ENCODE peak calls at places on chromosomes 5 and 9, in five cellular contexts. D, U, Z, V and R are unnamed samples.
A peak's percentile ranks its signal among the peaks of the same experiment; 100 is the strongest.

GRCh38 chr5:116063950-116064349 is 20.9 kb upstream of the COMMD10 start:
- DNase-seq in D (no peak), U (no peak), Z (peak; percentile 22), V (no peak), R (no peak)

GRCh38 chr9:123338710-123339665 is 17.0 kb upstream of the CRB2 start:
- DNase-seq in D (no peak), U (peak; percentile 29), Z (no peak), V (peak; percentile 28), R (no peak)

GRCh38 chr9:134766587-134766986 is 114.0 kb upstream of the FCN2 start:
- DNase-seq in D (no peak), U (no peak), Z (no peak), V (no peak), R (no peak)

GRCh38 chr9:37976714-37977477 is 73.0 kb upstream of the SLC25A51 start:
- DNase-seq in D (peak; percentile 84), U (no peak), Z (no peak), V (no peak), R (no peak)

GRCh38 chr9:109894921-109895758 is 115.1 kb downstream of the PALM2AKAP2 start:
- DNase-seq in D (no peak), U (no peak), Z (no peak), V (no peak), R (no peak)

GRCh38 chr9:87546704-87547103 is 49.0 kb downstream of the DAPK1 start:
- DNase-seq in D (no peak), U (no peak), Z (no peak), V (no peak), R (no peak)

GRCh38 chr5:181189363-181189961 is 15.5 kb downstream of the TRIM7 start:
- DNase-seq in D (no peak), U (peak; percentile 82), Z (no peak), V (peak; percentile 64), R (no peak)

GRCh38 chr9:107336718-107337360 is 53.8 kb downstream of the RAD23B start:
- DNase-seq in D (peak; percentile 55), U (no peak), Z (no peak), V (no peak), R (no peak)

GRCh38 chr5:98519530-98519929 is 253.9 kb upstream of the RGMB start:
- DNase-seq in D (no peak), U (no peak), Z (peak; percentile 22), V (no peak), R (no peak)

GRCh38 chr5:110884005-110884404 is 145.2 kb downstream of the SLC25A46 start:
- DNase-seq in D (no peak), U (no peak), Z (no peak), V (no peak), R (no peak)

GRCh38 chr9:131237931-131238401 is 38.3 kb downstream of the FAM78A start:
- DNase-seq in D (peak; percentile 86), U (peak; percentile 87), Z (peak; percentile 61), V (peak; percentile 85), R (no peak)

GRCh38 chr9:22208846-22209585 is 199.9 kb upstream of the CDKN2B start:
- DNase-seq in D (no peak), U (peak; percentile 6), Z (peak; percentile 63), V (no peak), R (no peak)

GRCh38 chr9:107274953-107275422 is 8.1 kb upstream of the RAD23B start:
- DNase-seq in D (peak; percentile 72), U (no peak), Z (peak; percentile 32), V (no peak), R (no peak)

GRCh38 chr9:89678394-89679005 is 73.7 kb downstream of the GADD45G start:
- DNase-seq in D (no peak), U (no peak), Z (peak; percentile 99), V (no peak), R (peak; percentile 89)

GRCh38 chr5:141783599-141784296 is 94.5 kb downstream of the PCDH1 start:
- DNase-seq in D (no peak), U (no peak), Z (peak; percentile 59), V (no peak), R (peak; percentile 49)

GRCh38 chr5:446864-447263 is 3.9 kb downstream of the EXOC3 start:
- DNase-seq in D (peak; percentile 56), U (peak; percentile 47), Z (peak; percentile 57), V (no peak), R (peak; percentile 38)

GRCh38 chr9:13588151-13589043 is 308.9 kb upstream of the MPDZ start:
- DNase-seq in D (no peak), U (no peak), Z (no peak), V (no peak), R (peak; percentile 5)

GRCh38 chr5:91477408-91477807 is 94.3 kb upstream of the ARRDC3 start:
- DNase-seq in D (no peak), U (no peak), Z (no peak), V (no peak), R (no peak)

GRCh38 chr5:21613971-21614488 is 1239.1 kb downstream of the CDH12 start:
- DNase-seq in D (no peak), U (no peak), Z (no peak), V (no peak), R (no peak)

GRCh38 chr5:135203593-135204036 is 169.6 kb upstream of the PITX1 start:
- DNase-seq in D (no peak), U (no peak), Z (peak; percentile 61), V (no peak), R (peak; percentile 12)

GRCh38 chr9:133873006-133873780 is 118.9 kb downstream of the VAV2 start:
- DNase-seq in D (no peak), U (no peak), Z (peak; percentile 80), V (no peak), R (peak; percentile 61)

GRCh38 chr9:79581794-79582193 is 10.0 kb downstream of the TLE4 start:
- DNase-seq in D (peak; percentile 65), U (peak; percentile 46), Z (no peak), V (peak; percentile 49), R (no peak)

GRCh38 chr9:116310212-116310611 is 156.6 kb downstream of the PAPPA start:
- DNase-seq in D (no peak), U (no peak), Z (no peak), V (no peak), R (no peak)

GRCh38 chr5:66358741-66359140 is 214.6 kb downstream of the SREK1 start:
- DNase-seq in D (no peak), U (no peak), Z (peak; percentile 67), V (no peak), R (no peak)

GRCh38 chr5:141919218-141920129 is 4.2 kb upstream of the DELE1 start:
- DNase-seq in D (no peak), U (no peak), Z (no peak), V (no peak), R (no peak)

GRCh38 chr9:94772654-94773303 is 46.3 kb downstream of the AOPEP start:
- DNase-seq in D (peak; percentile 60), U (no peak), Z (peak; percentile 93), V (no peak), R (peak; percentile 90)

GRCh38 chr5:2660305-2660704 is 91.2 kb downstream of the IRX2 start:
- DNase-seq in D (no peak), U (no peak), Z (no peak), V (no peak), R (no peak)

GRCh38 chr9:105539452-105539851 is 18.5 kb upstream of the FKTN start:
- DNase-seq in D (no peak), U (no peak), Z (no peak), V (no peak), R (no peak)

GRCh38 chr9:112554516-112554915 is 67.9 kb downstream of the KIAA1958 start:
- DNase-seq in D (peak; percentile 8), U (no peak), Z (no peak), V (no peak), R (no peak)

GRCh38 chr5:172731286-172732073 is 39.5 kb downstream of the DUSP1 start:
- DNase-seq in D (no peak), U (no peak), Z (peak; percentile 34), V (no peak), R (no peak)

GRCh38 chr5:132500931-132501628 is 10.5 kb upstream of the IRF1 start:
- DNase-seq in D (peak; percentile 47), U (peak; percentile 80), Z (peak; percentile 74), V (peak; percentile 73), R (peak; percentile 62)

GRCh38 chr9:134267305-134268265 is 58.7 kb upstream of the RXRA start:
- DNase-seq in D (no peak), U (no peak), Z (no peak), V (no peak), R (no peak)

GRCh38 chr5:98341038-98341710 is 432.3 kb upstream of the RGMB start:
- DNase-seq in D (peak; percentile 71), U (no peak), Z (no peak), V (no peak), R (no peak)

GRCh38 chr5:81006955-81007636 is 46.9 kb downstream of the RASGRF2 start:
- DNase-seq in D (no peak), U (peak; percentile 68), Z (no peak), V (peak; percentile 70), R (no peak)

GRCh38 chr5:88826959-88827585 is 55.9 kb downstream of the MEF2C start:
- DNase-seq in D (peak; percentile 22), U (no peak), Z (no peak), V (no peak), R (no peak)

GRCh38 chr5:151724360-151724759 is 34.1 kb downstream of the ATOX1 start:
- DNase-seq in D (no peak), U (no peak), Z (no peak), V (no peak), R (no peak)

GRCh38 chr9:96858018-96858573 is 3.8 kb upstream of the ZNF782 start:
- DNase-seq in D (no peak), U (no peak), Z (no peak), V (no peak), R (no peak)

GRCh38 chr5:139251281-139251687 is 42.3 kb upstream of the MATR3 start:
- DNase-seq in D (no peak), U (peak; percentile 32), Z (peak; percentile 32), V (no peak), R (no peak)